ENCODE peak calls at places on chromosomes 11 and 22, in eight cellular contexts. N is right lobe of liver; Z is ureter; D is HEK293T; C is stimulated activated naive CD8-positive, alpha-beta T cell treated with anti-CD3 and anti-CD28 coated beads, Interleukin-15, Interleukin-2, amounts not matched to agents 100 U/mL and 50 U/mL, for 24 hours; P is AG09319; I is GM13976; G is left lobe of liver. U is an unnamed sample.

GRCh38 chr11:96755209-96755608 is 365.4 kb downstream of the JRKL start:
- DNase-seq in N (no peak), Z (no peak), D (no peak), C (no peak), P (no peak), I (no peak), G (no peak), U (no peak)

GRCh38 chr11:70169632-70170031 is 33.5 kb upstream of the FADD start:
- DNase-seq in N (no peak), Z (no peak), D (no peak), C (no peak), P (no peak), I (no peak), G (no peak), U (no peak)

GRCh38 chr11:7904910-7905309 is 26.2 kb downstream of the OR10A6 start:
- DNase-seq in N (no peak), Z (no peak), D (no peak), C (no peak), P (peak), I (no peak), G (no peak), U (no peak)

GRCh38 chr11:110529043-110529442 is 99.3 kb downstream of the FDX1 start:
- DNase-seq in N (no peak), Z (no peak), D (no peak), C (no peak), P (no peak), I (no peak), G (no peak), U (no peak)

GRCh38 chr11:66718320-66718971 is 10.6 kb downstream of the SPTBN2 start:
- DNase-seq in N (peak), Z (peak), D (no peak), C (no peak), P (no peak), I (no peak), G (peak), U (no peak)

GRCh38 chr11:34792814-34793241 is 123.4 kb downstream of the APIP start:
- DNase-seq in N (peak), Z (no peak), D (no peak), C (no peak), P (no peak), I (no peak), G (peak), U (no peak)

GRCh38 chr11:86559311-86559945 is 113.0 kb downstream of the ME3 start:
- DNase-seq in N (no peak), Z (no peak), D (no peak), C (no peak), P (peak), I (no peak), G (no peak), U (no peak)

GRCh38 chr22:24145446-24146189 is 35.7 kb upstream of the SUSD2 start:
- DNase-seq in N (no peak), Z (no peak), D (no peak), C (no peak), P (no peak), I (no peak), G (no peak), U (no peak)

GRCh38 chr22:36934153-36934939 is 20.9 kb downstream of the CSF2RB start:
- DNase-seq in N (no peak), Z (no peak), D (no peak), C (no peak), P (no peak), I (no peak), G (no peak), U (no peak)

GRCh38 chr22:37330200-37331033 is 48.1 kb downstream of the CYTH4 start:
- DNase-seq in N (no peak), Z (no peak), D (peak), C (peak), P (no peak), I (peak), G (no peak), U (peak)

GRCh38 chr11:9276571-9276970 is 11.4 kb upstream of the DENND5A start:
- DNase-seq in N (no peak), Z (no peak), D (no peak), C (no peak), P (no peak), I (no peak), G (no peak), U (no peak)